ENCODE peak calls at places on chromosomes 12 and 14, in four cellular contexts. F, J, V and X are unnamed samples. For H3K4me1, the result is how much of the 10 kb centered on the place peaks cover.

GRCh38 chr12:85711735-85712390 is 124.3 kb downstream of the RASSF9 start:
- DNase-seq in V (no peak), F (no peak), J (no peak), X (no peak)

GRCh38 chr14:57244103-57244502 is 24.6 kb downstream of the EXOC5 start:
- DNase-seq in F (no peak), V (no peak), J (no peak), X (no peak)

GRCh38 chr14:53002576-53002975 is 51.7 kb upstream of the FERMT2 start:
- DNase-seq in V (no peak), F (no peak), J (no peak), X (no peak)

GRCh38 chr12:119692410-119692809 is 24.5 kb downstream of the PRKAB1 start:
- DNase-seq in V (no peak), F (no peak), J (no peak), X (no peak)

GRCh38 chr14:56491299-56492285 is 88.0 kb upstream of the TMEM260 start:
- DNase-seq in V (no peak), J (peak), F (peak), X (no peak)

GRCh38 chr14:95943699-95944098 is 67.1 kb downstream of the TUNAR start:
- DNase-seq in F (no peak), J (no peak), V (no peak), X (no peak)

GRCh38 chr14:33685698-33686097 is 265.2 kb downstream of the EGLN3 start:
- DNase-seq in J (no peak), F (no peak), V (no peak), X (no peak)

GRCh38 chr12:28884861-28885260 is 264.2 kb upstream of the FAR2 start:
- DNase-seq in J (no peak), F (no peak), V (no peak), X (no peak)

GRCh38 chr12:102522768-102523167 is 42.4 kb upstream of the IGF1 start:
- DNase-seq in J (peak), F (no peak), V (no peak), X (no peak)

GRCh38 chr14:49621114-49621881 is 699 bp downstream of the MGAT2 start:
- DNase-seq in F (peak), V (peak), J (peak), X (peak)

GRCh38 chr14:73426877-73427276 is 31.5 kb downstream of the NUMB start:
- DNase-seq in J (no peak), F (no peak), V (no peak), X (peak)

DNA sequence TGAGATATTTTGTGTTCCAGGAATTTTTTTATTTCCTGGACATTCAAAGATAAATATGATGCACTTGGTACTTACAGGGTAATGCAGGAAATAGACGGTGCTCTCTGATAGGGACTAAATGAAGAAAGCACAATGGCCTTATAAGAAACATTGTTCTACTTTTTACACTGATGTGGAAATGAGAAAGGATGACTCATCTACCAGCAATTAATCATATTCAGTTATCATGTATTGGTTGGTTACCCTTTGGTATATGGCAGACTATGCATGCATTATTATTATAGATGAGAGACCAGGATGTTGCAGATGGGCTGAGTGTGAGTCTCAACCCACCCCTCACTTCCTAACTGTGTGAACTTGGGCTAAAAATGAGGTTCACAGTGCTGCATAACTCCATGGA is 222.2 kb downstream of the FLRT2 start:
- DNase-seq in F (no peak), V (no peak), J (no peak), X (no peak)
- H3K4me3 ChIP-seq in F (no peak), V (no peak), J (no peak), X (no peak)

DNA sequence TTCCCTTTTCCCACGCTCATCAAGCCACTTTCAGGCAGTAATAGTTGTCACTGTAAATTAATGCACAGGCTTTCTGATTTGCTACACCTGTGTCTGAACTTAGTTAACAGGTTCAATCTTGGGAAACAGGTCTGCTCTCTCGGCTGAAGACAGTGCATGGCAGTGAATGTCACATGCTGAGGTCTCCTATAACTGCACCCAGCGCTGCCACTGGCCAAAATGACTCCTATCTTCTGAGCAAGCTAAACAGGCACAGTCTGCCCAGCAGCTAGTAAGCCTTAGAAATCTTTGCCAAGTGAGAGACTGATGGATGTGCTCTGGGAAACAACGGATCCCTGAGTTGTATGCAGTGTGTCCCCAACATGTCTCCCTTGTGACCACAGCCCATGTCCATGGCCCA is 25.2 kb upstream of the FOXN3 start:
- DNase-seq in F (no peak), J (no peak), V (no peak), X (no peak)
- H3K27ac ChIP-seq in F (no peak), J (no peak), V (no peak), X (no peak)

DNA sequence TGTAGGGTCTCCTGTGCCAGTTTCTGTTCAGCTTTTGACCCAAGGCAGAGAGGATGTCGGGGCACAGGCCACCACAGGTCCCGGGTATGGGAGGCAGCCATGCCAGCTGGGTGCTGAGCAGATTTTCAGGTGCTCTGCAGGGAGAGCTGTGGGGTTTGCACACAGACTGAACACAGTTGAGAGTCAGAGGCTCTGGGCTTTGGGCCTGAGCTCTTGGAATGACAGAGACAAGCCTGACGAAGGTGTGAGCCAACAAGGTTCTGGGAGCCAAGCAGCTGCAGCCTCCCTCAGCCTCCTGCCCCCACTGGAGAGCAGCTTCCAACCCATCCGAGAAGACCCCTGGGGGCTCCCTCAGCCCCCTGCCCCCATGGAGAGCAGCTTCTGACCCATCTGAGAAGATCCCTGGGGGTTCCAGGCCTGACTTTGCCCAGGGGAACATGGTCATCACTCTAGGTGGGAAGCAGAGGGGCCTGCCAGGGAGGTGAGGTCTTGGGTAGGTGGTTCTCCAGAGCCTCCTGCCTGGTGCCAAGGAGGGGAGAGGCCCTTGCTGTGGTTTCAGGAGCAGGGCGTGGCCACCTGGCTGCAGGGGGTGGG is 13.8 kb downstream of the FBRSL1 start:
- DNase-seq in F (no peak), V (no peak), J (no peak), X (no peak)
- H3K4me1 ChIP-seq in F (half or more), V (half or more), J (under half), X (under half)

DNA sequence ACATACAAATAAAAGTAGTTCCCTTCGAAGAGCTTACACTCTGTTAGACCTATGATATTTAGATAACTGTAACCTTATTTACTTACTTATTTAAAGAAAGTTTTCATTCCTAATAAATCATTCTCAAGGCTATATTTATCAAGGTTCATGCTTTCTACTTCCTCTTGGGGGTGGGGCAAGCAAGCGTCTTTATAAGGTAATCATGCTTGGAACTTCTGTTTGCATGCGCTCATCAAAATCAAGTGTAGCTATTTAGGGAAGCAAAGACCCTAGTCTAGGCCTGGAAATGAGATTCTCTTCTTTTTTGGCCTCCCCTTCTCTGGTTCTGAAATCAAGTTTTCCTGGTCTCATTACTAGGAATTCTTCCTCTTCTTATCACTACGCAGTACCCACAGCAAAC is 766 bp downstream of the RERG start:
- DNase-seq in J (no peak), V (no peak), F (peak), X (no peak)
- H3K4me3 ChIP-seq in J (peak), V (peak), F (no peak), X (peak)